ENCODE peak calls at places on chromosomes 7 and 10, in seven cellular contexts. I is stimulated activated CD8-positive, alpha-beta memory T cell treated with anti-CD3 and anti-CD28 coated beads, Interleukin-4, amount 100 ng/mL, for 4 hours; X is stimulated activated naive B cell treated with anti-CD40 and anti-IgM and Interleukin-4, amounts not matched to agents 10 μg/mL and 1 μg/mL and 100 μg/mL, for 72 hours; W is M059J; G is midbrain; S is nucleus accumbens; V is CMK. C is an unnamed sample.

GRCh38 chr7:100159099-100159623 is 638 bp upstream of the TRAPPC14 start:
- DNase-seq in W (peak; percentile 23), X (no peak), G (no peak), V (no peak), I (no peak), S (no peak), C (no peak)

GRCh38 chr7:100162874-100163533 is 4.5 kb upstream of the TRAPPC14 start:
- DNase-seq in S (no peak), W (peak; percentile 51), G (no peak), I (no peak), X (no peak), V (no peak), C (no peak)

GRCh38 chr10:103783686-103784085 is 71.7 kb downstream of the SH3PXD2A start:
- DNase-seq in X (no peak), G (no peak), W (no peak), V (no peak), S (no peak), I (no peak), C (no peak)

GRCh38 chr10:119737827-119738226 is 12.0 kb downstream of the INPP5F start:
- DNase-seq in W (peak; percentile 79), V (no peak), X (no peak), S (no peak), I (no peak), G (no peak), C (no peak)

GRCh38 chr7:77200542-77200941 is 923 bp upstream of the FGL2 start:
- DNase-seq in S (no peak), V (no peak), I (no peak), W (no peak), X (no peak), G (no peak), C (no peak)

GRCh38 chr10:36730316-36730715 is 395.1 kb upstream of the ANKRD30A start:
- DNase-seq in S (no peak), V (no peak), X (no peak), W (peak; percentile 74), G (no peak), I (no peak), C (no peak)

GRCh38 chr10:129613377-129613980 is 146.4 kb downstream of the MGMT start:
- DNase-seq in X (no peak), V (no peak), S (no peak), W (no peak), G (no peak), I (no peak), C (no peak)

GRCh38 chr7:45665172-45665571 is 91.0 kb downstream of the ADCY1 start:
- DNase-seq in I (no peak), W (no peak), V (no peak), X (no peak), G (no peak), S (no peak), C (no peak)

GRCh38 chr10:87505366-87506113 is 847 bp downstream of the MINPP1 start:
- DNase-seq in G (no peak), S (peak; percentile 40), X (peak; percentile 50), I (no peak), V (no peak), W (peak; percentile 70), C (peak; percentile 61)

GRCh38 chr7:51289608-51290370 is 26.8 kb downstream of the COBL start:
- DNase-seq in S (no peak), X (no peak), G (peak; percentile 59), W (no peak), I (no peak), V (no peak), C (no peak)

GRCh38 chr7:105990726-105991465 is 27.8 kb downstream of the CDHR3 start:
- DNase-seq in V (no peak), I (no peak), W (no peak), X (no peak), S (peak; percentile 21), G (no peak), C (peak; percentile 67)

GRCh38 chr7:74569501-74570075 is 87.9 kb upstream of the GTF2I start:
- DNase-seq in X (no peak), G (no peak), S (peak; percentile 32), V (no peak), W (no peak), I (no peak), C (no peak)

GRCh38 chr10:114077815-114078219 is 34.2 kb downstream of the ADRB1 start:
- DNase-seq in S (no peak), W (no peak), I (no peak), X (no peak), V (no peak), G (no peak), C (no peak)

GRCh38 chr10:130635528-130635927 is 499.3 kb downstream of the GLRX3 start:
- DNase-seq in W (no peak), S (no peak), I (no peak), G (no peak), V (no peak), X (no peak), C (no peak)

GRCh38 chr10:118775478-118775877 is 20.7 kb upstream of the CACUL1 start:
- DNase-seq in I (no peak), V (no peak), G (no peak), W (no peak), X (no peak), S (no peak), C (no peak)

GRCh38 chr7:28988091-28988490 is 30.0 kb upstream of the TRIL start:
- DNase-seq in W (peak; percentile 6), S (no peak), X (no peak), V (no peak), G (no peak), I (no peak), C (no peak)